ENCODE peak calls at places on chromosomes 7 and 10, in ten cellular contexts. P, A, S, X, G, Q, L, T, U and E are unnamed samples.

GRCh38 chr10:116815641-116816415 is 33.5 kb upstream of the ENO4 start:
- DNase-seq in G (no peak), P (no peak), Q (no peak), S (no peak), L (no peak), T (no peak), X (no peak), U (no peak), A (no peak), E (no peak)

GRCh38 chr7:153193144-153193595 is 433.6 kb downstream of the ACTR3B start:
- DNase-seq in G (no peak), P (peak), L (no peak), A (no peak), X (peak), U (no peak), Q (no peak), T (no peak), S (no peak), E (no peak)

GRCh38 chr10:123996302-123996701 is 97.1 kb downstream of the CHST15 start:
- DNase-seq in X (no peak), Q (no peak), P (no peak), L (no peak), T (no peak), U (no peak), A (no peak), S (no peak), G (no peak), E (no peak)

GRCh38 chr7:51013218-51013786 is 230.6 kb upstream of the GRB10 start:
- DNase-seq in P (no peak), G (no peak), Q (no peak), L (no peak), S (no peak), T (no peak), X (no peak), A (no peak), U (no peak), E (no peak)

GRCh38 chr10:13183625-13184024 is 22.3 kb downstream of the MCM10 start:
- DNase-seq in Q (no peak), P (no peak), G (no peak), S (no peak), U (no peak), T (no peak), L (no peak), A (no peak), X (no peak), E (no peak)

GRCh38 chr10:50545846-50546245 is 77.9 kb downstream of the SGMS1 start:
- DNase-seq in X (no peak), T (no peak), A (no peak), S (no peak), G (no peak), Q (no peak), U (no peak), L (no peak), P (no peak), E (no peak)

GRCh38 chr7:24884401-24884800 is 95.6 kb downstream of the OSBPL3 start:
- DNase-seq in L (no peak), U (no peak), G (no peak), A (no peak), P (no peak), S (no peak), Q (no peak), X (no peak), T (peak), E (no peak)

GRCh38 chr7:144784943-144785342 is 50.9 kb downstream of the TPK1 start:
- DNase-seq in A (no peak), S (no peak), T (peak), P (no peak), X (no peak), Q (no peak), L (no peak), U (no peak), G (no peak), E (no peak)

GRCh38 chr10:93997546-93997945 is 3.8 kb downstream of the PLCE1 start:
- DNase-seq in T (no peak), A (no peak), U (no peak), L (no peak), Q (no peak), P (no peak), S (no peak), X (no peak), G (no peak), E (no peak)

GRCh38 chr7:155258233-155258575 is 39.5 kb upstream of the INSIG1 start:
- DNase-seq in A (no peak), S (no peak), T (peak), U (no peak), Q (no peak), P (no peak), L (no peak), G (no peak), X (no peak), E (no peak)

GRCh38 chr10:72477463-72477862 is 122.7 kb upstream of the DNAJB12 start:
- DNase-seq in P (no peak), T (no peak), S (no peak), A (no peak), U (no peak), L (no peak), Q (no peak), G (no peak), X (no peak), E (no peak)

GRCh38 chr7:128791121-128791967 is 424 bp upstream of the CCDC136 start:
- DNase-seq in X (peak), P (peak), U (peak), G (peak), Q (peak), S (peak), T (peak), A (peak), L (peak), E (peak)

GRCh38 chr7:44394636-44395035 is 69.2 kb upstream of the CAMK2B start:
- DNase-seq in T (no peak), G (no peak), L (no peak), U (no peak), S (no peak), X (no peak), A (no peak), Q (no peak), P (no peak), E (no peak)

GRCh38 chr10:125084191-125085186 is 75.9 kb downstream of the CTBP2 start:
- DNase-seq in Q (no peak), U (no peak), T (peak), X (no peak), G (no peak), A (no peak), S (no peak), P (no peak), L (peak), E (no peak)

GRCh38 chr10:90621577-90621976 is 236.3 kb downstream of the HTR7 start:
- DNase-seq in S (no peak), T (peak), A (no peak), P (no peak), G (no peak), Q (no peak), L (peak), X (no peak), U (no peak), E (no peak)

GRCh38 chr7:138935438-138936079 is 45.6 kb downstream of the KIAA1549 start:
- DNase-seq in P (no peak), G (no peak), A (no peak), U (no peak), X (no peak), S (no peak), T (peak), L (peak), Q (no peak), E (no peak)